ENCODE peak calls at places on chromosomes 13 and 19, in five cellular contexts. M is cardiac fibroblast; Z is hippocampal formation; J is progenitor cell of endocrine pancreas; W is activated T-cell treated with anti-CD3 and anti-CD28 coated beads, Interleukin-2, amount 50 U/mL, for 72 hours. E is an unnamed sample.

GRCh38 chr19:34336781-34337271 is 28.2 kb upstream of the GPI start:
- DNase-seq in W (peak), J (no peak), Z (no peak), M (peak), E (no peak)

GRCh38 chr19:4061178-4061682 is 5.5 kb downstream of the ZBTB7A start:
- DNase-seq in W (no peak), M (peak), Z (no peak), J (no peak), E (peak)

GRCh38 chr13:99876651-99877050 is 94.9 kb downstream of the ZIC5 start:
- DNase-seq in J (no peak), W (no peak), M (no peak), Z (no peak), E (no peak)

GRCh38 chr13:34776984-34777913 is 164.8 kb upstream of the NBEA start:
- DNase-seq in W (no peak), Z (no peak), M (no peak), J (no peak), E (no peak)

GRCh38 chr19:15015946-15016542 is 33.2 kb upstream of the CASP14 start:
- DNase-seq in M (peak), Z (no peak), W (no peak), J (no peak), E (no peak)

GRCh38 chr19:2180881-2181617 is 17.3 kb downstream of the DOT1L start:
- DNase-seq in J (no peak), Z (peak), W (no peak), M (no peak), E (no peak)

GRCh38 chr13:49020940-49021548 is 45.3 kb downstream of the FNDC3A start:
- DNase-seq in W (no peak), M (peak), Z (no peak), J (no peak), E (no peak)

GRCh38 chr13:76992548-76993001 is 694 bp downstream of the CLN5 start:
- DNase-seq in J (no peak), W (peak), M (peak), Z (peak), E (no peak)

GRCh38 chr19:54162241-54162805 is 2.8 kb upstream of the LENG1 start:
- DNase-seq in Z (peak), J (peak), M (peak), W (peak), E (no peak)

GRCh38 chr13:107865643-107866006 is 349.7 kb downstream of the LIG4 start:
- DNase-seq in J (no peak), Z (no peak), M (no peak), W (no peak), E (no peak)

GRCh38 chr13:24630851-24631341 is 49.3 kb upstream of the ATP12A start:
- DNase-seq in W (no peak), Z (no peak), M (peak), J (no peak), E (no peak)

GRCh38 chr13:45773236-45773635 is 71.1 kb downstream of the CBY2 start:
- DNase-seq in Z (no peak), M (peak), W (no peak), J (no peak), E (no peak)

GRCh38 chr13:34416833-34417425 is 525.1 kb upstream of the NBEA start:
- DNase-seq in J (no peak), M (peak), Z (no peak), W (no peak), E (no peak)

GRCh38 chr13:77386046-77386445 is 59.2 kb upstream of the MYCBP2 start:
- DNase-seq in J (no peak), Z (no peak), W (no peak), M (peak), E (no peak)

GRCh38 chr13:111184685-111185401 is 69.7 kb downstream of the ARHGEF7 start:
- DNase-seq in W (peak), Z (no peak), J (no peak), M (peak), E (no peak)

GRCh38 chr13:36395280-36395679 is 37.0 kb upstream of the CCNA1 start:
- DNase-seq in J (no peak), W (no peak), Z (no peak), M (peak), E (no peak)

GRCh38 chr13:44903596-44903995 is 85.7 kb downstream of the NUFIP1 start:
- DNase-seq in J (no peak), W (no peak), M (peak), Z (peak), E (no peak)

GRCh38 chr19:43524922-43525835 is 1.8 kb downstream of the ETHE1 start:
- DNase-seq in M (peak), Z (peak), W (peak), J (no peak), E (peak)

GRCh38 chr19:41563847-41564514 is 12.0 kb upstream of the CEACAM21 start:
- DNase-seq in J (no peak), W (peak), M (no peak), Z (no peak), E (no peak)

GRCh38 chr19:55545913-55546495 is 661 bp upstream of the SBK3 start:
- DNase-seq in W (no peak), M (no peak), J (no peak), Z (no peak), E (no peak)

E was measured in 8988T.